ENCODE peak calls at places on chromosomes 13 and 19, in six cellular contexts. Q is uterus, G is fibroblast of lung, P is left ventricle myocardium inferior, X is heart right ventricle, L is aorta. W is an unnamed sample. For H3K4me1 and H3K27me3, the result is how much of the 10 kb centered on the place peaks cover.

GRCh38 chr13:51590966-51591627 is 6.8 kb downstream of the WDFY2 start:
- DNase-seq in X (no peak), L (no peak), G (peak), P (no peak), Q (peak), W (no peak)

GRCh38 chr13:67023088-67023893 is 206.8 kb downstream of the PCDH9 start:
- DNase-seq in G (peak), X (no peak), Q (no peak), P (no peak), L (no peak), W (no peak)

GRCh38 chr19:30598688-30599087 is 226.5 kb downstream of the ZNF536 start:
- DNase-seq in G (no peak), L (no peak), P (no peak), Q (no peak), X (no peak), W (no peak)

GRCh38 chr19:35195822-35196221 is 32.7 kb downstream of the FAM187B start:
- DNase-seq in G (no peak), L (no peak), Q (no peak), X (no peak), P (no peak), W (no peak)

GRCh38 chr19:34316741-34317241 is 48.2 kb upstream of the GPI start:
- DNase-seq in X (no peak), P (no peak), Q (no peak), L (no peak), G (peak), W (no peak)

GRCh38 chr19:41064974-41065569 is 23.2 kb upstream of the CYP2A13 start:
- DNase-seq in G (peak), Q (no peak), X (no peak), L (no peak), P (no peak), W (no peak)

GRCh38 chr13:44211753-44212152 is 161.9 kb upstream of the SERP2 start:
- DNase-seq in P (no peak), Q (no peak), L (no peak), X (no peak), G (no peak), W (no peak)

GRCh38 chr13:49679244-49679643 is 12.0 kb downstream of the EBPL start:
- DNase-seq in X (no peak), Q (no peak), G (peak), L (no peak), P (no peak), W (no peak)

GRCh38 chr19:4343845-4344713 is 717 bp downstream of the MPND start:
- DNase-seq in G (no peak), P (no peak), X (no peak), L (peak), Q (peak), W (no peak)

GRCh38 chr19:3575260-3575741 is 2.6 kb downstream of the HMG20B start:
- DNase-seq in Q (no peak), L (no peak), G (no peak), X (no peak), P (no peak), W (no peak)

GRCh38 chr19:7109678-7110289 is 40.3 kb downstream of the ZNF557 start:
- DNase-seq in Q (no peak), G (peak), L (no peak), X (no peak), P (no peak), W (no peak)

GRCh38 chr13:41541142-41541938 is 84.0 kb downstream of the RGCC start:
- DNase-seq in Q (no peak), L (no peak), X (no peak), G (no peak), P (no peak), W (no peak)

GRCh38 chr19:4557971-4558941 is 1.2 kb downstream of the SEMA6B start:
- DNase-seq in P (no peak), G (no peak), Q (no peak), X (no peak), L (no peak), W (no peak)

DNA sequence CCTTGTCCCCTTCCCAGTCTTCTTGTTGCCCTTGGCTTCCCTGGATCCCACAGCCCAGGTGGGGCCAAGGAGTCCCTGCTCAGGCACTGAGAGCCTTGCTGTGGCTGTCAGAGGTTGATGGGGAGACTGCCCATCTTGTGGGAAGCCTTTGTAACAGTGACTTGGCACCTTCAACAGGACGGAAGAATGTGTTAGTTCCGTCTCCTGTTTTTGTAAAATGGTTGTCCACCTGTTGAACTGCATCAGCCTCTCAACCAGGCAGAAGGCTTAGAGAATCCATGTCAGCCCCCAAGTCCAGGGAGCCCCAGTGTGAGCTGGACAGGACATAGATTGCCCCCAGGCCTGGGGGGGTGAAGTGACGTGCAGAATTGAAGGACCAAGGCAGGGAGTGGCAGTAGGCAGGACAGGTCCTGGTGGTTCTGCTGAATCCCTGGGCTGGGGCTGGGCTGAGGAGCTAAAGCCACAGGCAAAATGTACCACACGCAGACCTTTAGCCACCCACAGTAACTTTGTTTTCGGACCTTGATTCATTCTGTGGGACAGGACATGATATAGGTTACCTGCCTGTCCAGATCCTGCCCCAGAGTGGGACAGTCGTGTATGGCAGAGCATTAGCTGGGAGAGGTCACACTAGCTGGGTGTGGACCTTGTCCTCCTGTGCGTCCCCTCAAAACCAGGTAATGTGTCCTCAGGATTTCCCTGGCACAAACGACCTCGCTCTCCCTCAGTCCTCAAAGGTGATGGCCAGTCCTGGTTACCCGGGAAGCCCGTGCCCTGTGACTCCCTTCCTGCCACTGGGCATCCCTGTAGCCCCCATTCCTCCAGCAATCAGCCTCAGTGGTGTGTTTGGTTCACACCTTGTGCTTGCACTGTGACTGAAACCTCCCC is 47.0 kb downstream of the GATAD2A start:
- DNase-seq in Q (no peak), P (no peak), L (peak), X (no peak), G (no peak), W (peak)
- H3K4me1 ChIP-seq in Q (under half), P (half or more), L (under half), X (under half), G (under half), W (under half)

GRCh38 chr13:42986176-42986574 is 5.9 kb downstream of the EPSTI1 start:
- DNase-seq in L (no peak), P (no peak), G (no peak), X (no peak), Q (no peak), W (no peak)

GRCh38 chr13:42981317-42981716 is 10.7 kb downstream of the EPSTI1 start:
- DNase-seq in P (no peak), X (no peak), G (peak), Q (no peak), L (no peak), W (no peak)

GRCh38 chr13:42981853-42982252 is 10.2 kb downstream of the EPSTI1 start:
- DNase-seq in X (no peak), Q (no peak), L (no peak), P (no peak), G (no peak), W (no peak)

GRCh38 chr13:42984691-42985090 is 7.3 kb downstream of the EPSTI1 start:
- DNase-seq in Q (no peak), X (no peak), G (no peak), P (no peak), L (no peak), W (no peak)

GRCh38 chr13:42985312-42986175 is 6.5 kb downstream of the EPSTI1 start:
- DNase-seq in G (no peak), X (peak), P (no peak), L (no peak), Q (peak), W (no peak)
- H3K27me3 ChIP-seq in G (under half), X (under half), P (under half), L (under half), Q (under half), W (under half)

GRCh38 chr13:33725340-33725739 is 92.6 kb upstream of the RFC3 start:
- DNase-seq in X (no peak), P (no peak), G (no peak), Q (no peak), L (no peak), W (no peak)
- H3K4me1 ChIP-seq in X (under half), P (half or more), G (under half), Q (under half), L (under half), W (under half)

DNA sequence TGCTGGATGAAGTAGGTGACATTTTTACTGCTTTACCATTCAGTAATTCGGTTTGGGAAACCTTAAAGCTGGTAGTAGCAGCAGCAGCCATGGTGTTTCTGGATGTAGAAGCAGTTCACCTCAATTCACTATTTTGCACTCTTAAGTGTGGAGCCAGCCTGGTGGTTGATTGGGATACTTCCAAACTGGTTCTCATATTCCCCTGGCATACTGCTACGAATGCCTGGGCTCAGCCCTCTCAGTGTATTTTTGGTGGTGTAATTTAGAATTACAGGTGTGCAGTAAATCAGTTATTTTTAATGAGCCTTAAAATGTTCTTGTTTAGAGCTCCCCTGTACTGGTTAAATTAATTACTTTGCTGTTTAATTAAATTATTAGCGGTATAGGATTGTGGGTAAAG is 12.4 kb downstream of the HNRNPM start:
- DNase-seq in P (no peak), X (no peak), L (no peak), Q (no peak), G (no peak), W (no peak)
- H3K27me3 ChIP-seq in P (under half), X (under half), L (under half), Q (under half), G (under half), W (under half)

DNA sequence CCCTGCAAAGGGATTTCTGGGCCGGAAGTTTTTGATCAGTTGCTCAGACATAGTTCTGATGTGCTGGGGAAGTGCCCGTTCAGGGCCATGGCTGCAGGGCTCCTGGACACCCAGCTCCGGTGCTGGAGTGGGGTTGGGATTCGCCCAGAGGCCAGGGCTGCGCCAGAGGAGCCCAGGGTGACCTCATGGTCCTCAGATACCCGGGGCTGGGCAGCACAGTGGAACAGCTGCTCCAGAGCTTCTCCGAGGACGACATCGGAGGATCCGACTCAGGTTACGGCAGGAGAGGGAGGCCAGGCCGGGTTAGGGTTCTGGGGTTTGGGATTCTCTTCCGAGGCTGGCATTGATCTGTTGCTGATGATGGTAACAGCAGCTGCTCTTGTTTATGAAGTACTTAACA is 20.9 kb downstream of the CARM1 start:
- DNase-seq in L (no peak), X (peak), G (no peak), P (no peak), Q (no peak), W (no peak)
- H3K4me1 ChIP-seq in L (under half), X (half or more), G (under half), P (half or more), Q (under half), W (under half)

DNA sequence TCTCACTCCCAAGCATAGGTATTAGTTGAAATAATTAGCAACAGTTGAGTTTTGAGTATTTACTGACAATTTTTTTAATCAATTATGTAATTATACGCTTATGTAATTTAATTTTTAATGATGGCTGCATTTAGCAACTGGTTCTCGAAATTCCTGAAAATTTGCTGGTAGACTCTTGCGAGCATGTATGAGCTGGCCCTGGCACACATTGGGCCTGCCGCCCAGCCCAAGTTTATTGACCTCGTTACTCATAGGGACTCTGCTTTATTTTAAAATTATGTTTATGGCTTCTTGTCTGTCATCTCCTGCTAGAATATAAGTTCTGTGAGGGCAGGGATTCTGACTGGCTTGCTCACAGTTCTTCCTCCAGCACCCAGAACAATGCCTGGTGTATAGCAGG is 6.7 kb downstream of the KLK14 start:
- DNase-seq in G (no peak), Q (no peak), X (no peak), L (no peak), P (no peak), W (no peak)
- H3K27me3 ChIP-seq in G (under half), Q (under half), X (under half), L (under half), P (under half), W (under half)